ENCODE peak calls at places on chromosomes 7 and 10, in seven cellular contexts. U is ureter; C is activated CD4-positive, alpha-beta T cell treated with anti-CD3 and anti-CD28 coated beads for 4 hours; I is IMR-90; Y is brain microvascular endothelial cell; E is astrocyte of the spinal cord; Z is retina. G is an unnamed sample.

GRCh38 chr7:7201583-7202374 is 19.4 kb downstream of the C1GALT1 start:
- DNase-seq in U (peak; percentile 83), C (peak; percentile 45), I (no peak), Y (no peak), E (no peak), Z (no peak), G (no peak)

GRCh38 chr7:66070222-66070621 is 5.4 kb upstream of the ASL start:
- DNase-seq in U (no peak), C (no peak), I (no peak), Y (no peak), E (peak; percentile 17), Z (no peak), G (no peak)

GRCh38 chr7:116984917-116985316 is 31.6 kb downstream of the ST7 start:
- DNase-seq in U (no peak), C (no peak), I (peak; percentile 28), Y (no peak), E (peak; percentile 42), Z (no peak), G (no peak)

GRCh38 chr7:122299935-122300606 is 4.5 kb downstream of the FEZF1 start:
- DNase-seq in U (no peak), C (no peak), I (no peak), Y (no peak), E (no peak), Z (peak; percentile 80), G (no peak)

GRCh38 chr10:121698902-121699301 is 100.7 kb upstream of the FGFR2 start:
- DNase-seq in U (no peak), C (no peak), I (no peak), Y (no peak), E (no peak), Z (no peak), G (no peak)

GRCh38 chr10:111523016-111523415 is 446.2 kb downstream of the ADRA2A start:
- DNase-seq in U (no peak), C (no peak), I (no peak), Y (no peak), E (no peak), Z (no peak), G (no peak)

GRCh38 chr7:123666492-123666891 is 10.8 kb downstream of the LMOD2 start:
- DNase-seq in U (no peak), C (no peak), I (no peak), Y (no peak), E (no peak), Z (no peak), G (no peak)

GRCh38 chr10:123523833-123524232 is 142.3 kb upstream of the GPR26 start:
- DNase-seq in U (no peak), C (no peak), I (no peak), Y (no peak), E (no peak), Z (no peak), G (no peak)

GRCh38 chr10:126270116-126270515 is 118.2 kb downstream of the ADAM12 start:
- DNase-seq in U (no peak), C (no peak), I (peak; percentile 84), Y (no peak), E (peak; percentile 90), Z (no peak), G (no peak)

GRCh38 chr7:22726345-22726848 is 603 bp upstream of the IL6 start:
- DNase-seq in U (no peak), C (peak; percentile 39), I (peak; percentile 90), Y (peak; percentile 85), E (peak; percentile 92), Z (peak; percentile 29), G (peak; percentile 26)

GRCh38 chr7:16189026-16189715 is 232.2 kb downstream of the CRPPA start:
- DNase-seq in U (no peak), C (no peak), I (peak; percentile 2), Y (no peak), E (peak; percentile 30), Z (no peak), G (no peak)

GRCh38 chr7:36368496-36368895 is 21.2 kb upstream of the ANLN start:
- DNase-seq in U (no peak), C (no peak), I (no peak), Y (no peak), E (no peak), Z (no peak), G (no peak)

GRCh38 chr10:133235891-133236321 is 1.7 kb upstream of the VENTX start:
- DNase-seq in U (no peak), C (no peak), I (no peak), Y (no peak), E (no peak), Z (no peak), G (no peak)

G was measured in pancreas.